ENCODE peak calls at places on chromosome 10, in ten cellular contexts. C is DMS 273 treated with DMSO at 0.1 percent for 48 hours; H is stimulated activated CD4-positive, alpha-beta T cell treated with anti-CD3 and anti-CD28 coated beads, Interleukin-2, amount 100 ng/mL, for 48 hours; L is activated CD4-positive, alpha-beta T cell treated with anti-CD3 and anti-CD28 coated beads, Interleukin-2, amount 10 ng/mL, durations not matched to agents 7 days and 5 days; F is neural progenitor cell; G is HFFc6; D is activated naive CD8-positive, alpha-beta T cell treated with anti-CD3 and anti-CD28 coated beads, Interleukin-2, amount 50 U/mL, for 16 hours; X is germinal center; Q is AG09319; A is psoas muscle. E is an unnamed sample.

GRCh38 chr10:125985557-125986246 is 89.3 kb downstream of the FANK1 start:
- DNase-seq in X (no peak), H (no peak), Q (no peak), C (no peak), D (no peak), A (no peak), G (no peak), L (no peak), F (no peak), E (no peak)

GRCh38 chr10:73953665-73954064 is 42.7 kb downstream of the PLAU start:
- DNase-seq in H (no peak), Q (no peak), C (no peak), D (no peak), F (no peak), X (no peak), A (no peak), G (no peak), L (no peak), E (no peak)

GRCh38 chr10:47406548-47406869 is 22.4 kb upstream of the ZNF488 start:
- DNase-seq in D (no peak), L (no peak), Q (no peak), A (no peak), X (no peak), C (no peak), F (no peak), H (no peak), G (no peak), E (no peak)

GRCh38 chr10:71339796-71340589 is 20.9 kb downstream of the SLC29A3 start:
- DNase-seq in C (no peak), G (no peak), L (no peak), Q (no peak), H (no peak), F (no peak), D (no peak), X (no peak), A (no peak), E (no peak)

GRCh38 chr10:90319188-90319914 is 538.5 kb downstream of the HTR7 start:
- DNase-seq in A (no peak), D (no peak), H (no peak), Q (no peak), F (peak), G (peak), X (no peak), L (no peak), C (no peak), E (no peak)

GRCh38 chr10:44864637-44865288 is 46.4 kb upstream of the TMEM72 start:
- DNase-seq in F (peak), C (peak), A (peak), Q (peak), X (peak), G (peak), D (peak), H (peak), L (peak), E (peak)

GRCh38 chr10:24826022-24826421 is 102.3 kb upstream of the ARHGAP21 start:
- DNase-seq in H (no peak), Q (peak), D (no peak), C (peak), F (no peak), G (peak), L (no peak), X (no peak), A (no peak), E (no peak)

GRCh38 chr10:43234471-43235041 is 32.3 kb downstream of the RASGEF1A start:
- DNase-seq in Q (no peak), F (no peak), L (no peak), C (no peak), D (no peak), X (no peak), A (peak), G (no peak), H (no peak), E (no peak)

GRCh38 chr10:16967866-16968721 is 150.9 kb upstream of the RSU1 start:
- DNase-seq in F (peak), G (peak), L (no peak), D (no peak), H (no peak), X (no peak), A (no peak), C (no peak), Q (no peak), E (no peak)

GRCh38 chr10:3323865-3324498 is 151.4 kb upstream of the PITRM1 start:
- DNase-seq in C (no peak), F (no peak), A (no peak), Q (no peak), D (no peak), H (no peak), G (peak), L (no peak), X (no peak), E (no peak)

GRCh38 chr10:99427566-99428150 is 2.8 kb downstream of the GOT1 start:
- DNase-seq in X (no peak), A (no peak), D (no peak), G (no peak), F (no peak), H (no peak), L (no peak), C (no peak), Q (no peak), E (no peak)

GRCh38 chr10:132279873-132280645 is 27.7 kb downstream of the STK32C start:
- DNase-seq in G (no peak), Q (no peak), H (no peak), A (no peak), C (no peak), X (no peak), L (no peak), F (no peak), D (no peak), E (no peak)

E was measured in NCI-H524 treated with DMSO at 0.1 percent for 48 hours.